ENCODE peak calls at places on chromosomes 11 and 22, in five cellular contexts. W, H, X, L and M are unnamed samples.

GRCh38 chr11:122977455-122978302 is 4.0 kb downstream of the BSX start:
- DNase-seq in W (no peak), H (no peak), X (no peak), L (no peak), M (no peak)

GRCh38 chr22:20031732-20032406 is 11.0 kb downstream of the TANGO2 start:
- DNase-seq in W (no peak), H (no peak), X (no peak), L (no peak), M (no peak)

GRCh38 chr22:30028731-30029130 is 51.5 kb upstream of the HORMAD2 start:
- DNase-seq in W (peak), H (no peak), X (no peak), L (no peak), M (no peak)

GRCh38 chr11:96079691-96080090 is 155.8 kb upstream of the MTMR2 start:
- DNase-seq in W (no peak), H (no peak), X (no peak), L (no peak), M (no peak)

GRCh38 chr22:35995772-35996171 is 32.9 kb downstream of the RBFOX2 start:
- DNase-seq in W (no peak), H (no peak), X (no peak), L (peak), M (no peak)

GRCh38 chr11:78418584-78419211 is 1.1 kb upstream of the GAB2 start:
- DNase-seq in W (no peak), H (no peak), X (no peak), L (no peak), M (no peak)

GRCh38 chr22:28793976-28794584 is 6.3 kb downstream of the XBP1 start:
- DNase-seq in W (no peak), H (no peak), X (no peak), L (no peak), M (no peak)

GRCh38 chr11:19539861-19540260 is 172.8 kb upstream of the NAV2 start:
- DNase-seq in W (no peak), H (no peak), X (no peak), L (no peak), M (no peak)

GRCh38 chr22:28154856-28155255 is 235.8 kb upstream of the PITPNB start:
- DNase-seq in W (no peak), H (no peak), X (no peak), L (no peak), M (no peak)

GRCh38 chr11:87144266-87144665 is 106.5 kb downstream of the TMEM135 start:
- DNase-seq in W (no peak), H (no peak), X (no peak), L (no peak), M (no peak)

GRCh38 chr11:73178092-73178539 is 36.0 kb upstream of the FCHSD2 start:
- DNase-seq in W (peak), H (peak), X (peak), L (peak), M (peak)

GRCh38 chr22:30569674-30570202 is 4.7 kb downstream of the GAL3ST1 start:
- DNase-seq in W (no peak), H (no peak), X (no peak), L (no peak), M (no peak)

GRCh38 chr11:72641900-72642814 is 32.1 kb downstream of the PDE2A start:
- DNase-seq in W (no peak), H (peak), X (peak), L (no peak), M (no peak)

GRCh38 chr11:74010306-74010981 is 1.6 kb upstream of the UCP3 start:
- DNase-seq in W (no peak), H (peak), X (no peak), L (no peak), M (no peak)

GRCh38 chr11:45577755-45578154 is 87.7 kb downstream of the CHST1 start:
- DNase-seq in W (no peak), H (no peak), X (no peak), L (no peak), M (no peak)

GRCh38 chr11:20031155-20032001 is 128.9 kb downstream of the DBX1 start:
- DNase-seq in W (no peak), H (no peak), X (no peak), L (peak), M (no peak)

GRCh38 chr11:65476632-65477270 is 22.1 kb upstream of the MALAT1 start:
- DNase-seq in W (no peak), H (peak), X (no peak), L (no peak), M (no peak)

GRCh38 chr22:46280999-46281623 is 13.3 kb downstream of the TTC38 start:
- DNase-seq in W (no peak), H (no peak), X (no peak), L (no peak), M (no peak)

GRCh38 chr11:117691206-117691490 is 105.9 kb downstream of the DSCAML1 start:
- DNase-seq in W (no peak), H (no peak), X (no peak), L (no peak), M (no peak)

GRCh38 chr11:69065136-69065710 is 16.5 kb downstream of the TPCN2 start:
- DNase-seq in W (no peak), H (no peak), X (no peak), L (no peak), M (no peak)